ENCODE peak calls at places on chromosome 18, in seven cellular contexts. J is GM23248, X is IMR-90, S is GM12878, P is neuronal stem cell, L is mesendoderm, V is fibroblast of lung. U is an unnamed sample.

GRCh38 chr18:5543036-5543671 is 643 bp downstream of the EPB41L3 start:
- DNase-seq in V (peak; percentile 17), P (peak; percentile 32), L (peak; percentile 65), X (no peak), S (no peak), J (peak; percentile 48), U (peak; percentile 75)

GRCh38 chr18:45980229-45980628 is 13.1 kb upstream of the EPG5 start:
- DNase-seq in L (no peak), X (no peak), V (no peak), S (no peak), P (no peak), J (no peak), U (no peak)

GRCh38 chr18:36284671-36285295 is 12.7 kb upstream of the FHOD3 start:
- DNase-seq in J (peak; percentile 77), V (peak; percentile 52), X (peak; percentile 74), L (peak; percentile 76), P (peak; percentile 73), S (peak; percentile 40), U (no peak)

GRCh38 chr18:44915213-44915612 is 234.5 kb downstream of the SETBP1 start:
- DNase-seq in V (no peak), S (no peak), J (peak; percentile 22), L (no peak), X (no peak), P (no peak), U (no peak)

GRCh38 chr18:74219056-74219455 is 70.7 kb downstream of the TIMM21 start:
- DNase-seq in L (no peak), S (no peak), V (no peak), X (no peak), J (no peak), P (no peak), U (no peak)

GRCh38 chr18:8778386-8778785 is 73.0 kb downstream of the MTCL1 start:
- DNase-seq in P (no peak), V (no peak), J (no peak), S (no peak), X (no peak), L (peak; percentile 53), U (no peak)

GRCh38 chr18:69980982-69981804 is 33.5 kb upstream of the CD226 start:
- DNase-seq in V (no peak), P (no peak), S (no peak), J (no peak), L (no peak), X (no peak), U (no peak)

GRCh38 chr18:55247032-55247431 is 287.8 kb upstream of the CCDC68 start:
- DNase-seq in P (no peak), L (no peak), X (no peak), S (no peak), V (peak; percentile 39), J (peak; percentile 23), U (no peak)

GRCh38 chr18:58525517-58525916 is 103.4 kb downstream of the ALPK2 start:
- DNase-seq in S (peak; percentile 65), V (peak; percentile 69), L (no peak), J (peak; percentile 72), X (peak; percentile 84), P (no peak), U (no peak)

GRCh38 chr18:73774836-73775509 is 372.7 kb downstream of the FBXO15 start:
- DNase-seq in X (no peak), J (no peak), L (peak; percentile 31), V (no peak), S (no peak), P (no peak), U (no peak)

GRCh38 chr18:58213445-58213844 is 169.4 kb downstream of the NEDD4L start:
- DNase-seq in X (peak; percentile 93), S (no peak), J (peak; percentile 93), L (no peak), V (peak; percentile 97), P (no peak), U (no peak)

GRCh38 chr18:67652296-67652695 is 135.8 kb upstream of the DSEL start:
- DNase-seq in P (no peak), V (no peak), L (no peak), S (no peak), J (no peak), X (no peak), U (no peak)

GRCh38 chr18:3872651-3873050 is 422.7 kb downstream of the TGIF1 start:
- DNase-seq in X (no peak), V (no peak), L (no peak), P (no peak), S (peak; percentile 17), J (no peak), U (no peak)

GRCh38 chr18:74139888-74140287 is 7.7 kb downstream of the FBXO15 start:
- DNase-seq in P (no peak), L (no peak), J (peak; percentile 82), V (peak; percentile 59), X (peak; percentile 87), S (no peak), U (no peak)

GRCh38 chr18:26438980-26439379 is 109.4 kb downstream of the KCTD1 start:
- DNase-seq in V (no peak), L (no peak), X (no peak), S (no peak), P (no peak), J (no peak), U (no peak)

GRCh38 chr18:54679318-54680149 is 88.5 kb downstream of the DYNAP start:
- DNase-seq in S (peak; percentile 9), J (peak; percentile 82), X (peak; percentile 83), L (peak; percentile 68), P (peak; percentile 32), V (peak; percentile 78), U (no peak)

GRCh38 chr18:49432602-49433001 is 27.8 kb downstream of the DYM start:
- DNase-seq in V (no peak), L (no peak), J (no peak), X (no peak), S (no peak), P (no peak), U (no peak)

GRCh38 chr18:48928787-48929186 is 22.0 kb downstream of the SMAD7 start:
- DNase-seq in P (no peak), X (peak; percentile 42), J (peak; percentile 75), V (peak; percentile 64), L (peak; percentile 22), S (peak; percentile 72), U (peak; percentile 91)

GRCh38 chr18:22552254-22552653 is 134.5 kb upstream of the CTAGE1 start:
- DNase-seq in V (peak; percentile 84), X (no peak), S (no peak), L (no peak), J (peak; percentile 18), P (no peak), U (no peak)

GRCh38 chr18:70420151-70420898 is 131.5 kb downstream of the SOCS6 start:
- DNase-seq in P (no peak), J (peak; percentile 84), L (no peak), X (peak; percentile 71), S (no peak), V (peak; percentile 76), U (no peak)

GRCh38 chr18:27995770-27996502 is 181.0 kb downstream of the CDH2 start:
- DNase-seq in L (no peak), S (no peak), P (no peak), J (no peak), V (no peak), X (no peak), U (no peak)

GRCh38 chr18:2415656-2416055 is 155.6 kb downstream of the METTL4 start:
- DNase-seq in X (no peak), P (no peak), S (no peak), J (no peak), V (no peak), L (no peak), U (no peak)

GRCh38 chr18:13910986-13911385 is 4.3 kb downstream of the MC2R start:
- DNase-seq in P (no peak), J (no peak), S (no peak), L (no peak), V (no peak), X (no peak), U (no peak)

GRCh38 chr18:286515-287310 is 18.9 kb upstream of the THOC1 start:
- DNase-seq in L (no peak), S (no peak), P (no peak), V (peak; percentile 26), X (peak; percentile 42), J (peak; percentile 66), U (no peak)

GRCh38 chr18:23703057-23703986 is 14.1 kb downstream of the LAMA3 start:
- DNase-seq in V (peak; percentile 59), X (peak; percentile 79), L (peak; percentile 52), P (no peak), S (no peak), J (peak; percentile 84), U (no peak)

GRCh38 chr18:11859903-11860407 is 8.7 kb downstream of the CHMP1B start:
- DNase-seq in V (peak; percentile 88), P (no peak), L (peak; percentile 79), J (peak; percentile 83), X (peak; percentile 90), S (no peak), U (no peak)
- H3K9ac ChIP-seq in V (no peak overlapping the region), P (no peak overlapping the region), L (no peak overlapping the region), J (no peak overlapping the region), X (no peak overlapping the region), S (no peak overlapping the region), U (no peak overlapping the region)

GRCh38 chr18:56651771-56652092 is 573 bp downstream of the WDR7 start:
- DNase-seq in X (no peak), V (no peak), J (no peak), L (no peak), P (no peak), S (no peak), U (no peak)
- H3K27ac ChIP-seq in X (peak overlapping the region; percentile 75), V (peak overlapping the region; percentile 79), J (peak overlapping the region; percentile 44), L (no peak overlapping the region), P (peak overlapping the region; percentile 30), S (peak overlapping the region; percentile 77), U (peak overlapping the region; percentile 83)

GRCh38 chr18:77107218-77107815 is 25.3 kb downstream of the MBP start:
- DNase-seq in P (no peak), L (no peak), J (no peak), V (peak; percentile 24), X (no peak), S (no peak), U (peak; percentile 20)
- H3K9ac ChIP-seq in P (no peak overlapping the region), L (no peak overlapping the region), J (peak overlapping the region; percentile 56), V (no peak overlapping the region), X (peak overlapping the region; percentile 47), S (peak overlapping the region; percentile 49), U (no peak overlapping the region)

GRCh38 chr18:63317982-63318881 is 1.3 kb downstream of the BCL2 start:
- DNase-seq in P (no peak), L (peak; percentile 86), X (no peak), V (no peak), J (peak; percentile 47), S (no peak), U (peak; percentile 93)

GRCh38 chr18:63317556-63317946 is 2.0 kb downstream of the BCL2 start:
- DNase-seq in P (no peak), L (no peak), X (no peak), S (no peak), V (no peak), J (no peak), U (no peak)

GRCh38 chr18:63319383-63320040 is at the start of gene BCL2:
- DNase-seq in X (peak; percentile 24), V (peak; percentile 39), L (peak; percentile 44), S (no peak), P (no peak), J (peak; percentile 67), U (peak; percentile 77)

GRCh38 chr18:63320041-63320689 is 596 bp upstream of the BCL2 start:
- DNase-seq in X (peak; percentile 75), J (peak; percentile 83), V (peak; percentile 78), P (no peak), S (no peak), L (peak; percentile 83), U (peak; percentile 94)

GRCh38 chr18:63318882-63319382 is 637 bp downstream of the BCL2 start:
- DNase-seq in L (no peak), S (no peak), V (no peak), P (no peak), J (no peak), X (no peak), U (no peak)
- H3K27ac ChIP-seq in L (no peak overlapping the region), S (peak overlapping the region; percentile 90), V (no peak overlapping the region), P (no peak overlapping the region), J (no peak overlapping the region), X (no peak overlapping the region), U (peak overlapping the region; percentile 79)

GRCh38 chr18:42525905-42526304 is 570.9 kb downstream of the PIK3C3 start:
- DNase-seq in V (peak; percentile 10), P (no peak), J (no peak), X (no peak), L (no peak), S (no peak), U (no peak)
- H3K9ac ChIP-seq in V (no peak overlapping the region), P (no peak overlapping the region), J (no peak overlapping the region), X (no peak overlapping the region), L (no peak overlapping the region), S (no peak overlapping the region), U (no peak overlapping the region)